ENCODE peak calls at places on chromosomes 6 and 20, in five cellular contexts. Y is left lung, V is brain microvascular endothelial cell, M is HCT116, X is H1. Q is an unnamed sample.

GRCh38 chr20:48006036-48006833 is 221.0 kb upstream of the SULF2 start:
- DNase-seq in M (no peak), V (no peak), Y (no peak), X (no peak), Q (peak; percentile 28)

GRCh38 chr6:135990437-135990836 is 138.9 kb downstream of the PDE7B start:
- DNase-seq in Y (no peak), V (no peak), X (no peak), M (no peak), Q (no peak)

GRCh38 chr6:3139090-3139903 is 18.0 kb downstream of the TUBB2A start:
- DNase-seq in X (no peak), V (peak; percentile 65), Y (no peak), M (no peak), Q (no peak)

GRCh38 chr6:123805921-123806320 is 2.3 kb downstream of the NKAIN2 start:
- DNase-seq in M (no peak), X (no peak), V (no peak), Y (no peak), Q (no peak)

GRCh38 chr6:49541210-49541724 is 9.2 kb upstream of the C6orf141 start:
- DNase-seq in M (peak; percentile 56), V (no peak), Y (no peak), X (no peak), Q (no peak)

GRCh38 chr6:9161731-9162130 is 726.4 kb upstream of the SLC35B3 start:
- DNase-seq in V (no peak), Y (no peak), X (no peak), M (no peak), Q (no peak)

GRCh38 chr6:73585566-73586415 is 65.0 kb upstream of the EEF1A1 start:
- DNase-seq in M (peak; percentile 72), X (no peak), V (peak; percentile 80), Y (no peak), Q (no peak)

GRCh38 chr20:41440882-41441281 is 74.3 kb upstream of the EMILIN3 start:
- DNase-seq in M (no peak), Y (no peak), X (no peak), V (no peak), Q (no peak)

GRCh38 chr6:170153436-170154319 is 137.2 kb downstream of the DLL1 start:
- DNase-seq in X (no peak), M (no peak), Y (peak; percentile 68), V (no peak), Q (no peak)

GRCh38 chr20:32957451-32957850 is 46.8 kb downstream of the SUN5 start:
- DNase-seq in X (no peak), Y (no peak), V (no peak), M (no peak), Q (no peak)

GRCh38 chr20:63101781-63102719 is 95.3 kb upstream of the BHLHE23 start:
- DNase-seq in Y (peak; percentile 79), V (peak; percentile 11), M (no peak), X (no peak), Q (peak; percentile 47)

GRCh38 chr6:75290558-75290957 is 6.0 kb upstream of the TMEM30A start:
- DNase-seq in Y (no peak), M (no peak), X (no peak), V (no peak), Q (no peak)

GRCh38 chr6:137736048-137736846 is 130.8 kb upstream of the TNFAIP3 start:
- DNase-seq in V (no peak), Y (no peak), X (no peak), M (no peak), Q (no peak)

GRCh38 chr6:111949546-111949945 is 76.3 kb upstream of the FYN start:
- DNase-seq in V (no peak), M (no peak), Y (no peak), X (no peak), Q (no peak)

GRCh38 chr6:91705646-91706045 is 1118.8 kb upstream of the MAP3K7 start:
- DNase-seq in X (no peak), M (no peak), Y (no peak), V (no peak), Q (no peak)

GRCh38 chr20:48760403-48760889 is 67.4 kb downstream of the PREX1 start:
- DNase-seq in V (peak; percentile 35), M (no peak), X (no peak), Y (no peak), Q (no peak)

GRCh38 chr6:30238178-30238795 is 25.1 kb upstream of the TRIM26 start:
- DNase-seq in Y (no peak), V (peak; percentile 34), X (no peak), M (peak; percentile 27), Q (no peak)

GRCh38 chr6:116280960-116281316 is 1.2 kb upstream of the TSPYL1 start:
- DNase-seq in V (no peak), Y (no peak), X (no peak), M (no peak), Q (no peak)

GRCh38 chr20:33622705-33623390 is 39.3 kb upstream of the C20orf144 start:
- DNase-seq in X (no peak), V (no peak), Y (no peak), M (no peak), Q (no peak)

GRCh38 chr6:14721103-14721758 is 524.6 kb upstream of the JARID2 start:
- DNase-seq in Y (no peak), M (no peak), V (no peak), X (no peak), Q (no peak)

GRCh38 chr20:13996265-13996664 is 949 bp downstream of the MACROD2 start:
- DNase-seq in Y (no peak), M (no peak), V (no peak), X (no peak), Q (no peak)

GRCh38 chr20:62761759-62762131 is 34.5 kb upstream of the MRGBP start:
- DNase-seq in X (no peak), M (no peak), Y (peak; percentile 34), V (no peak), Q (no peak)

GRCh38 chr20:4603724-4604123 is 118.0 kb upstream of the PRND start:
- DNase-seq in Y (no peak), X (no peak), M (no peak), V (no peak), Q (no peak)

GRCh38 chr20:4604580-4604979 is 117.1 kb upstream of the PRND start:
- DNase-seq in V (no peak), Y (no peak), M (no peak), X (no peak), Q (no peak)

GRCh38 chr20:4601630-4602296 is 119.9 kb upstream of the PRND start:
- DNase-seq in M (peak; percentile 44), X (no peak), Y (no peak), V (no peak), Q (no peak)

GRCh38 chr20:4605166-4605565 is 116.5 kb upstream of the PRND start:
- DNase-seq in V (no peak), Y (no peak), X (no peak), M (no peak), Q (no peak)

DNA sequence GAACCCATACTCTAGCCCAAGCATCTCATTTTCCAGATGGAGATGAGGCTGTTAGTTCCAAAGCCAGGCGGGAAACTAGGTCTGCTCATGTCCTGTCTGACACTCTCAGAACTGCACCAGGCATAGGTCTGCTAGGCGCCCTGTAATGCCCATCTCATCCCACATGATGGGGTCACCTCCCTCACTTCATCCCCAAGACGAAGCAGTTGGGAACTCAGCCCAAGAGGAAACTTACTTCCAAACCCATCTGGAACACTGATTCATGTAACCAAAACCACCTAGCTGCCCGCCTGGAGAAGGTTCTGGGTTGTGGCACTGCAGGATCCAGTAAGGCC is 119.4 kb upstream of the PRND start:
- DNase-seq in X (no peak), V (no peak), Y (no peak), M (no peak), Q (no peak)
- TF ChIP-seq CTCF in X (peak; percentile 14), V (no peak), Y (no peak), M (no peak), Q (no peak)

GRCh38 chr6:107075951-107076381 is 39.3 kb downstream of the BEND3 start:
- DNase-seq in Y (no peak), V (no peak), X (no peak), M (no peak), Q (no peak)
- TF ChIP-seq CTCF in Y (no peak), V (peak; percentile 21), X (no peak), M (peak; percentile 28), Q (no peak)

GRCh38 chr20:5127859-5128409 is 1.1 kb downstream of the CDS2 start:
- DNase-seq in V (no peak), M (no peak), X (no peak), Y (no peak), Q (no peak)

GRCh38 chr20:5127204-5127858 is 523 bp downstream of the CDS2 start:
- DNase-seq in X (no peak), V (no peak), Y (peak; percentile 92), M (no peak), Q (no peak)

GRCh38 chr20:5122861-5123260 is 3.1 kb upstream of the PCNA start:
- DNase-seq in Y (no peak), M (no peak), X (no peak), V (no peak), Q (no peak)

GRCh38 chr20:5128886-5129285 is 2.1 kb downstream of the CDS2 start:
- DNase-seq in V (no peak), M (no peak), Y (no peak), X (no peak), Q (no peak)

DNA sequence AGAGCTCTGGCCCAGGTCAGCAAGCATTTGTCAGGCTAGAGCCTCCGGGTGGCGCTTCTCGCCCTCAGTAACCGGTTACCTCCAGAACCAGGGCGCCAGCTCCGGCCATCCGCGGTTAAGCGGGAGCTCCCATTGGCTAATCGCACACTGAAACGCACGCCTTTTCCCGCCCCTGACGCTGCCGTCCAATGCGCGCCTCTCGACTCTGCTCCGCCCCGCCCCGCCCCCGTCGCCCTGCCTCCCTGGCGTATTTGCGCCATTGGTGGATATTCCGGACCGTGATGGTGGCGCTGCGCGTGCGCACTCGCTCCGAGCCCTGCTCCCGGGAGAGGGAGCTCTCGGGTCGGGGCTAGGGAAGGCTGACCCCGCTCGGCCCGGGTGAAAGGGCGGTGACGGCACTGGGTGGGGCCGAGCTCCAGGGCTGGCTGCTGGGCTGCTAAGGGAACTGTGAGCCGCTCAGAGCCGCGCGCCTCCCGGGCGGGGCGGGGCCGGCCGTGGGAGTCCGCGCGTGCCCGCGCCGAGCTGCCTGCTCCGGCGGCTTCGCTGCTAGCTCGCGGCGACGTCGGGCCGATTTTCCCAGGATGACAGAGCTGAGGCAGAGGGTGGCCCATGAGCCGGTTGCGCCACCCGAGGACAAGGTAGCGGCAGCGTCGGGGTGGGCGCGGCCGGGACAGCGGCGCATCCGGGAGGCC is at the start of gene CDS2:
- DNase-seq in V (peak; percentile 99), Y (peak; percentile 100), M (peak; percentile 97), X (peak; percentile 98), Q (peak; percentile 99)
- TF ChIP-seq CTCF in V (peak; percentile 61), Y (peak; percentile 63), M (peak; percentile 47), X (peak; percentile 52), Q (no peak)

GRCh38 chr6:108152446-108152845 is 13.4 kb upstream of the NR2E1 start:
- DNase-seq in X (no peak), Y (no peak), M (no peak), V (no peak), Q (no peak)
- TF ChIP-seq CTCF in X (no peak), Y (no peak), M (no peak), V (no peak), Q (no peak)